ENCODE peak calls at places on chromosomes 2 and 18, in eight cellular contexts. T is adrenal gland, C is K562, N is A549, L is H54, M is HCT116, E is tibial nerve, P is spleen. V is an unnamed sample.

GRCh38 chr2:27442282-27442980 is at the start of gene KRTCAP3:
- DNase-seq in L (no peak), E (no peak), P (peak; percentile 88), N (no peak), C (no peak), T (no peak), M (peak; percentile 42), V (peak; percentile 55)

GRCh38 chr2:168699834-168700417 is 102.5 kb upstream of the NOSTRIN start:
- DNase-seq in C (no peak), N (no peak), L (no peak), E (peak; percentile 82), T (peak; percentile 87), P (no peak), M (no peak), V (no peak)

GRCh38 chr2:9347411-9347853 is 75.9 kb downstream of the ITGB1BP1 start:
- DNase-seq in T (no peak), P (no peak), C (no peak), M (no peak), L (no peak), N (no peak), E (peak; percentile 62), V (no peak)

GRCh38 chr2:120686511-120687168 is 49.0 kb upstream of the GLI2 start:
- DNase-seq in N (no peak), T (no peak), C (peak; percentile 29), P (peak; percentile 53), L (no peak), E (no peak), M (no peak), V (peak; percentile 12)

GRCh38 chr2:233033672-233034071 is 1.2 kb downstream of the NEU2 start:
- DNase-seq in M (no peak), T (no peak), E (no peak), P (peak; percentile 36), C (no peak), L (peak; percentile 40), N (no peak), V (no peak)

GRCh38 chr2:30368258-30368657 is 78.8 kb upstream of the LCLAT1 start:
- DNase-seq in L (no peak), E (no peak), M (no peak), P (no peak), T (no peak), C (no peak), N (no peak), V (no peak)

GRCh38 chr2:122323927-122324326 is 568.5 kb downstream of the TSN start:
- DNase-seq in M (no peak), C (no peak), P (no peak), E (no peak), T (no peak), N (no peak), L (no peak), V (no peak)

GRCh38 chr2:200171761-200172482 is 134.6 kb upstream of the SPATS2L start:
- DNase-seq in M (no peak), N (no peak), E (no peak), T (no peak), L (no peak), P (no peak), C (peak; percentile 77), V (no peak)

GRCh38 chr2:15253247-15253646 is 307.9 kb downstream of the NBAS start:
- DNase-seq in T (no peak), M (no peak), N (no peak), E (no peak), L (no peak), C (no peak), P (no peak), V (peak; percentile 59)

GRCh38 chr2:200329798-200330197 is 23.3 kb downstream of the SPATS2L start:
- DNase-seq in T (no peak), M (no peak), L (no peak), E (no peak), C (peak; percentile 11), P (no peak), N (no peak), V (no peak)

GRCh38 chr18:23200751-23201150 is 65.5 kb downstream of the CABLES1 start:
- DNase-seq in E (no peak), C (peak; percentile 16), N (no peak), M (no peak), L (no peak), T (no peak), P (no peak), V (no peak)

GRCh38 chr2:37802106-37802791 is 122.8 kb upstream of the RMDN2 start:
- DNase-seq in T (no peak), P (no peak), C (no peak), M (no peak), E (no peak), N (peak; percentile 44), L (no peak), V (no peak)

GRCh38 chr2:24827321-24828261 is 34.4 kb downstream of the CENPO start:
- DNase-seq in E (peak; percentile 63), L (peak; percentile 82), C (peak; percentile 88), P (peak; percentile 87), T (peak; percentile 85), N (peak; percentile 90), M (peak; percentile 61), V (peak; percentile 82)

DNA sequence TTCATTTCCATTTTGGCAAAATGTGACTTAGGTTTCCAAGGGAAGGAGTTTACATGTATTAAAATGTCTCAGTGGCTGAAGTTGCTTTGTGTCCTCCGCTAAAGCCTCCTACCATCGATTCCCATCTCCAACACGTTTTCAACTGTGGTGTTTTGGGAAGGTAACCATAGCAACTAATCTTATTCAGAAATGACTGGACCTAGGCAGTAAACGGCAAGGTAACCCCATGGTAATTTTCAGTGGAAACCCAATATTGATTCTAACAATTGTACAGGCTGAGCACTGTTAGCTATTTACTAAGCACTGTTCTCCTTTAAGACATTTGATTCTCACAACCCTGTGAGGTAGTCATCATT is 36.0 kb downstream of the FASTKD2 start:
- DNase-seq in C (no peak), T (no peak), P (no peak), L (no peak), M (no peak), E (no peak), N (no peak), V (no peak)
- TF ChIP-seq POLR2A in C (no peak), T (no peak), P (no peak), L (no peak), M (no peak), E (no peak), N (no peak), V (no peak)

GRCh38 chr2:119518401-119518800 is 5.9 kb downstream of the SCTR start:
- DNase-seq in N (no peak), E (no peak), C (no peak), L (no peak), T (no peak), M (no peak), P (no peak), V (no peak)
- TF ChIP-seq POLR2A in N (no peak), E (no peak), C (no peak), L (no peak), T (no peak), M (no peak), P (no peak), V (no peak)

DNA sequence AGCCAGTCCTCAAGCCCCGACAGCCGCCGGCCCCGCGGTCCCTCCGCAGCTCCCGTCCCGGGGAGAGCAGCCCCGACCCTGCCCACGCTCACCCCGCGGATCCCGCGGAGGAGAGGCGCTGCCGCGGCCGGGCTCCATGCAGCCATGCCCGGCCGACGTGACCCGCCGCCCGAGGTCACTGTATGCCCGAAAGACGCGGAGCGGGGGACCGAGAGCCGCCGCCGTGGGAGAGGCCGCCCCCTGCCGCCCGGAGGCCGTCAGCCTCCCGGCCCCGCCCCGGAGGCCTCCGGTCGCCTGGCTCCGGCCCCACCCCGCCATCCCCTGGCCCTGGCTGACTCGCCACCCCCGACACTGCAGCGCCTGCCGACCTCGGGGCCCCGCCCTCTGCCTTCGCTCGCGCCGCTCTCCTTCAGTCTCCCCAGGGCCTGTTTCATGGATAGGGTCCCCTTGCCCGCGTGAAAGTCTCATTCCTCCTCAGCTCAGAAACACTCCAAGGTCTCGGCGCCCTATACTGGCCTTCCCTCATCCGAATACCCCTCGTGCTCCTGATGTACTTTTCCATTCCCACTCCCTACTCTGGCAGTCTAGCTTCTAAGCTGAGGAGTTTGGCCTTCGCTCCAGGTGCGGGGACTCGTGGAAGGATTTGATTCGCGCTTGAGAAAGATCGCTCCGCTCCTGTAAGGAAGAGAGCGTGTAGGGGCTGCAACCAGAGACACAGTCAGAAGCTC is at the start of gene BOLA3:
- DNase-seq in T (peak; percentile 87), P (peak; percentile 97), C (peak; percentile 94), L (peak; percentile 94), M (peak; percentile 39), N (peak; percentile 82), E (peak; percentile 45), V (peak; percentile 92)
- TF ChIP-seq POLR2A in T (no peak), P (no peak), C (peak; percentile 88), L (peak; percentile 93), M (peak; percentile 78), N (peak; percentile 96), E (no peak), V (peak; percentile 68)

GRCh38 chr2:171160630-171161424 is at the start of gene TLK1:
- DNase-seq in L (peak; percentile 78), E (peak; percentile 40), P (peak; percentile 96), T (peak; percentile 80), N (peak; percentile 74), M (peak; percentile 18), C (peak; percentile 91), V (peak; percentile 92)
- TF ChIP-seq POLR2A in L (peak; percentile 40), E (peak; percentile 27), P (peak; percentile 32), T (peak; percentile 58), N (peak; percentile 53), M (peak; percentile 20), C (peak; percentile 65), V (peak; percentile 64)

GRCh38 chr2:98799375-98800329 is 68.7 kb upstream of the MGAT4A start:
- DNase-seq in N (no peak), C (no peak), L (no peak), M (no peak), T (no peak), P (no peak), E (no peak), V (no peak)
- TF ChIP-seq POLR2A in N (no peak), C (no peak), L (no peak), M (no peak), T (no peak), P (no peak), E (no peak), V (no peak)

GRCh38 chr2:236569593-236569973 is at the start of gene ACKR3:
- DNase-seq in N (peak; percentile 76), T (peak; percentile 23), M (peak; percentile 21), E (peak; percentile 68), P (peak; percentile 92), L (peak; percentile 63), C (no peak), V (no peak)
- TF ChIP-seq POLR2A in N (peak; percentile 33), T (no peak), M (no peak), E (peak; percentile 48), P (no peak), L (no peak), C (no peak), V (no peak)

V was measured in erythroblast.